ENCODE peak calls at places on chromosomes 2 and 18, in six cellular contexts. I is mesothelial cell of epicardium, R is HTR-8/SVneo, X is DMS153, Y is activated gamma-delta T cell treated with Interleukin-2 at 50 U/mL for 16 hours, V is HS-27A. D is an unnamed sample.

GRCh38 chr2:38572167-38572566 is 30.6 kb downstream of the HNRNPLL start:
- DNase-seq in I (no peak), X (no peak), V (no peak), Y (no peak), R (no peak), D (no peak)

GRCh38 chr18:44731866-44732555 is 51.3 kb downstream of the SETBP1 start:
- DNase-seq in X (no peak), I (no peak), R (no peak), Y (no peak), V (no peak), D (no peak)

GRCh38 chr2:80326214-80326613 is 21.7 kb upstream of the LRRTM1 start:
- DNase-seq in X (peak; percentile 31), Y (no peak), I (no peak), R (peak; percentile 10), V (no peak), D (no peak)

GRCh38 chr2:15042824-15043223 is 410.3 kb downstream of the LRATD1 start:
- DNase-seq in V (no peak), I (no peak), X (peak; percentile 35), Y (no peak), R (no peak), D (no peak)

GRCh38 chr18:58754544-58755068 is 83.3 kb downstream of the MALT1 start:
- DNase-seq in V (no peak), X (no peak), I (no peak), R (no peak), Y (no peak), D (no peak)

GRCh38 chr2:50691518-50691917 is 340.4 kb downstream of the NRXN1 start:
- DNase-seq in X (no peak), I (no peak), V (no peak), Y (no peak), R (no peak), D (no peak)

GRCh38 chr2:55109219-55109891 is 59.1 kb upstream of the RTN4 start:
- DNase-seq in Y (no peak), V (peak; percentile 76), I (no peak), R (no peak), X (peak; percentile 80), D (no peak)

GRCh38 chr2:72921088-72921851 is 4.0 kb downstream of the EMX1 start:
- DNase-seq in X (no peak), Y (no peak), V (no peak), R (no peak), I (peak; percentile 44), D (no peak)

GRCh38 chr2:173669271-173669853 is 295.8 kb downstream of the SP3 start:
- DNase-seq in I (no peak), R (no peak), Y (no peak), X (no peak), V (no peak), D (no peak)

GRCh38 chr18:56982756-56983155 is 164.1 kb upstream of the BOD1L2 start:
- DNase-seq in R (no peak), V (no peak), I (no peak), Y (no peak), X (no peak), D (no peak)

GRCh38 chr2:223093436-223093839 is 41.4 kb downstream of the KCNE4 start:
- DNase-seq in V (peak; percentile 59), X (peak; percentile 17), Y (no peak), I (no peak), R (no peak), D (no peak)

GRCh38 chr2:229996320-229996719 is 72.4 kb downstream of the SLC16A14 start:
- DNase-seq in X (no peak), Y (no peak), I (no peak), R (no peak), V (no peak), D (no peak)

GRCh38 chr2:12498286-12498685 is 218.4 kb upstream of the TRIB2 start:
- DNase-seq in I (no peak), Y (no peak), V (no peak), R (no peak), X (no peak), D (no peak)

GRCh38 chr2:54903736-54904554 is 146.3 kb downstream of the RTN4 start:
- DNase-seq in R (peak; percentile 93), V (peak; percentile 92), I (no peak), Y (peak; percentile 44), X (peak; percentile 5), D (peak; percentile 21)

GRCh38 chr18:22108674-22109073 is 60.7 kb upstream of the GATA6 start:
- DNase-seq in I (no peak), R (peak; percentile 24), X (no peak), Y (no peak), V (no peak), D (no peak)

GRCh38 chr2:41994177-41994576 is 53.6 kb upstream of the PKDCC start:
- DNase-seq in X (no peak), Y (no peak), R (no peak), V (no peak), I (no peak), D (no peak)

GRCh38 chr2:164642268-164642667 is 21.0 kb upstream of the GRB14 start:
- DNase-seq in I (no peak), X (no peak), V (no peak), Y (no peak), R (no peak), D (no peak)

D was measured in CD8-positive, alpha-beta memory T cell.